ENCODE peak calls at places on chromosome 20, in ten cellular contexts. R is A673, A is PC-3, B is heart right ventricle, U is right lobe of liver, D is MM.1S, J is GM23338, O is stomach, I is left ventricle myocardium inferior, T is IMR-90. Z is an unnamed sample. For H3K4me1, the result is how much of the 10 kb centered on the place peaks cover.

GRCh38 chr20:15039088-15039762 is 701.8 kb upstream of the FLRT3 start:
- DNase-seq in R (no peak), A (peak), B (no peak), U (no peak), D (no peak), J (no peak), O (no peak), I (no peak), T (no peak), Z (peak)

GRCh38 chr20:8534368-8534767 is 402.3 kb downstream of the PLCB1 start:
- DNase-seq in R (no peak), A (no peak), B (no peak), U (no peak), D (no peak), J (peak), O (no peak), I (no peak), T (no peak), Z (no peak)

GRCh38 chr20:59776626-59777320 is 156.7 kb downstream of the SYCP2 start:
- DNase-seq in R (no peak), A (no peak), B (no peak), U (no peak), D (no peak), J (no peak), O (no peak), I (no peak), T (no peak), Z (no peak)

GRCh38 chr20:62147528-62147927 is 4.0 kb downstream of the SS18L1 start:
- DNase-seq in R (no peak), A (no peak), B (no peak), U (no peak), D (no peak), J (no peak), O (no peak), I (no peak), T (no peak), Z (no peak)

GRCh38 chr20:41392871-41393704 is 26.5 kb upstream of the EMILIN3 start:
- DNase-seq in R (no peak), A (no peak), B (peak), U (peak), D (no peak), J (no peak), O (peak), I (peak), T (no peak), Z (no peak)

GRCh38 chr20:13784271-13784892 is 337 bp downstream of the ESF1 start:
- DNase-seq in R (no peak), A (no peak), B (no peak), U (no peak), D (no peak), J (no peak), O (no peak), I (no peak), T (no peak), Z (no peak)

GRCh38 chr20:51354769-51355319 is 187.7 kb downstream of the NFATC2 start:
- DNase-seq in R (peak), A (peak), B (no peak), U (no peak), D (no peak), J (no peak), O (no peak), I (no peak), T (peak), Z (no peak)

GRCh38 chr20:12847862-12848261 is 160.9 kb upstream of the SPTLC3 start:
- DNase-seq in R (peak), A (peak), B (no peak), U (no peak), D (peak), J (peak), O (no peak), I (no peak), T (no peak), Z (no peak)

GRCh38 chr20:50343125-50343489 is 152.5 kb downstream of the CEBPB start:
- DNase-seq in R (no peak), A (no peak), B (no peak), U (no peak), D (no peak), J (no peak), O (no peak), I (no peak), T (no peak), Z (no peak)

GRCh38 chr20:57397004-57397692 is 6.0 kb downstream of the RBM38 start:
- DNase-seq in R (no peak), A (no peak), B (no peak), U (peak), D (peak), J (no peak), O (no peak), I (peak), T (no peak), Z (no peak)

GRCh38 chr20:57396638-57397003 is 5.4 kb downstream of the RBM38 start:
- DNase-seq in R (no peak), A (no peak), B (no peak), U (no peak), D (no peak), J (no peak), O (no peak), I (no peak), T (no peak), Z (no peak)

GRCh38 chr20:57394087-57395082 is 3.2 kb downstream of the RBM38 start:
- DNase-seq in R (no peak), A (no peak), B (no peak), U (peak), D (peak), J (no peak), O (no peak), I (no peak), T (no peak), Z (no peak)

GRCh38 chr20:57396212-57396611 is 5.0 kb downstream of the RBM38 start:
- DNase-seq in R (no peak), A (no peak), B (no peak), U (peak), D (peak), J (no peak), O (no peak), I (peak), T (no peak), Z (no peak)

DNA sequence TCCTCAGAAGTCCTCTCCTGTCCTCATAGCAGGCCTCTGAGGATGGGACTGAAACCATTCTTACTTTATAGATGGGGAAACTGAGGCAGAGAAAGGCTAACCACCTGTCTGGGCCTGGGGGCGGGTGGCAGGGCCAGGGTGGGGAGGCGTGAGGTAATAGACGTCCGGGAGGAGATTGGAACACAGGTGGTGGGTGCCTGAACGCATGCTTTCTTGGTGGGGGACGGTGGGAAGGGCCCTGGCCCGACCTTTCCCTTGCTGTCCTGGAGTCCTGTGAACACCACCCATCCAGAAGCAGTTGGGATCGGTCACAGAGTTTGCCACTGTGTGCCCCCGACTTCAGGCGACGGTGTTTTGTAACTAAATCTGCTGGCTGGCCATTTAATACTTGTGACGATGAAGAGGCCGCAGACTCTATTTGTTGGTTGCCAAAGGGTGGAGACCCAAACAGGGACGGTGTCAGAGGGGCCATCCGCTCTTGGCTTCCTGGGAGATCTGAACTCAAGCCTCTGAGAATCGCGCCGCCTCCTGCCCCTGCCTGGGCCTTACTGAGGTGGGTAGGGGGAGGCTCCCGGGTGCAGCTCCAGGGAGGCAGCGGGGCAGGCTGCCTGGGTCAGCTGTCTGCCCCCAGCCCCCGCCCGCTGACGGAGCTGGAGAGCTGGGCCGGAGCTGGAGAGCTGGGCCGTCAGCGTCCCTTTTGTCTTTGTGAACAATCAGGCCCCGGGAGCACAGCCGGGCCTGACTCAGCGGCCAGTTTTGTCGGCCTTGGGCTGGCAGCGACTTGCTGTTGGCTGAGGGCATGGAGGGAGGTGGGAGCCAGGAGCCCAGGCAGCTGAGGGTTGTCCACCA is 4.1 kb downstream of the RBM38 start:
- DNase-seq in R (no peak), A (no peak), B (peak), U (peak), D (peak), J (no peak), O (peak), I (peak), T (peak), Z (no peak)
- H3K4me1 ChIP-seq in R (under half), A (under half), B (half or more), U (under half), D (half or more), J (under half), O (half or more), I (half or more), T (under half), Z (under half)

GRCh38 chr20:64219730-64220129 is 35.8 kb upstream of the PCMTD2 start:
- DNase-seq in R (no peak), A (no peak), B (no peak), U (no peak), D (no peak), J (peak), O (no peak), I (no peak), T (no peak), Z (no peak)
- H3K27ac ChIP-seq in R (no peak), A (no peak), B (no peak), U (no peak), D (no peak), J (no peak), O (no peak), I (no peak), T (no peak), Z (no peak)

DNA sequence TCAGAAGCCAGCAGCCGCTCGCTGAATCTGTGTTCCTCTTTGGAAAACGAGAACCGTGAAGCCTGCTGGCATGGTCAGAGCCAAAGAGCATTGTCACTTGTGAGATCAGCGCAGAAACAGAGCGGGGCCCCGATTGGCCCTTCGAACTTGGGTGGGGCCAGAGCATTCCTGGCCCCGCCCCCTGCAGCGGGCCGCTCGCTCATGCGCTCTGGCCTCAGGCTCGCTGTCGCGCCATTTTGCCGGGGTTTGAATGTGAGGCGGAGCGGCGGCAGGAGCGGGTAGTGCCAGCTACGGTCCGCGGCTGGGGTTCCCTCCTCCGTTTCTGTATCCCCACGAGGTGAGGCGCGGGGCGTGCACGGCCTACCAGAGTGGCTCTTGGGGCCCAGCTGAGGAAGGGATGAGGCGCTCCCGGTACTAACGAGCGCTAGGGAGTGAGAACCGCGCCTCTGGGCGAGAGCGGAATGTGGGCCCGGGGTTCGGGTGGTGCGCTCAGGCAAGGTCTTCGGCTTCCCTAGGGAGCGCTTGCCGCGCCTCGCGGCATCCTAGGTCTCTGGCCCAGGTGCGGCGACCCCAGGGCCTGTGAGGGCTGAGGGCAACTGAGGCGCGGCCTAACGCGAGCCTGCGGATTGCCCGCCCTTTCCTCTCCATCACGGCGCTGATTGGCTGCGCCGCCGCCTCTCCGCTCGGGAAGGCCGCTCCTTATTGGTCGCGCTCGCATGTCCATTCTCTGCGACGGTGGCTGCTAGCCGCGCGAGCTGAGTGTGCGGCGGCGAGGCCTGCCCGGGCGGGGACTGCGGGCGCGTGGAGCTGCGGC is at the start of gene CSE1L:
- DNase-seq in R (peak), A (peak), B (peak), U (peak), D (peak), J (peak), O (peak), I (peak), T (peak), Z (peak)
- TF ChIP-seq CTCF in R (no peak), A (no peak), B (no peak), U (peak), D (no peak), J (no peak), O (no peak), I (peak), T (no peak), Z (no peak)

DNA sequence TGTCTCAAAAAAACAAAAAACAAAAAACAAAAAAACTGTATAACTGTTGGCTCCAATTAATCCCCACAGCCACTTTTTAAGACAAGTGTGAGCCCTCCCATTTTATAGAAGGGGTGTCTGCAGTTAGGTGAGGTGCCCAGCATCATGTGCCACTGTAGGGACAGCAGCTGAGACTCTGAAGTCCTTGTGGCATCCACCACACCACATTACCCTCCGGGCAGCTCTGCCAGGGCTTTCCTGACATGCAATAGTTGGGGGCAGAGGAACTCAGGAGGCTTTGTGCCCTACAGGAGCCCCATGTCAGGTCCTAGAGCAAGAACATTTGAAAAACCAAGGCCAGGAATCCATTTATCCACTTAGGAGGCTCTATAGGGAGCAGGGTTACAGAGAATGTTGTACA is 17.3 kb downstream of the PKIG start:
- DNase-seq in R (no peak), A (no peak), B (no peak), U (no peak), D (no peak), J (no peak), O (no peak), I (no peak), T (no peak), Z (no peak)
- H3K4me1 ChIP-seq in R (under half), A (under half), B (half or more), U (under half), D (under half), J (under half), O (under half), I (half or more), T (under half), Z (under half)

GRCh38 chr20:18566892-18567738 is at the start of gene SMIM26:
- DNase-seq in R (peak), A (peak), B (peak), U (peak), D (peak), J (peak), O (peak), I (peak), T (peak), Z (peak)
- H3K27ac ChIP-seq in R (peak), A (peak), B (peak), U (peak), D (peak), J (peak), O (peak), I (peak), T (peak), Z (peak)

DNA sequence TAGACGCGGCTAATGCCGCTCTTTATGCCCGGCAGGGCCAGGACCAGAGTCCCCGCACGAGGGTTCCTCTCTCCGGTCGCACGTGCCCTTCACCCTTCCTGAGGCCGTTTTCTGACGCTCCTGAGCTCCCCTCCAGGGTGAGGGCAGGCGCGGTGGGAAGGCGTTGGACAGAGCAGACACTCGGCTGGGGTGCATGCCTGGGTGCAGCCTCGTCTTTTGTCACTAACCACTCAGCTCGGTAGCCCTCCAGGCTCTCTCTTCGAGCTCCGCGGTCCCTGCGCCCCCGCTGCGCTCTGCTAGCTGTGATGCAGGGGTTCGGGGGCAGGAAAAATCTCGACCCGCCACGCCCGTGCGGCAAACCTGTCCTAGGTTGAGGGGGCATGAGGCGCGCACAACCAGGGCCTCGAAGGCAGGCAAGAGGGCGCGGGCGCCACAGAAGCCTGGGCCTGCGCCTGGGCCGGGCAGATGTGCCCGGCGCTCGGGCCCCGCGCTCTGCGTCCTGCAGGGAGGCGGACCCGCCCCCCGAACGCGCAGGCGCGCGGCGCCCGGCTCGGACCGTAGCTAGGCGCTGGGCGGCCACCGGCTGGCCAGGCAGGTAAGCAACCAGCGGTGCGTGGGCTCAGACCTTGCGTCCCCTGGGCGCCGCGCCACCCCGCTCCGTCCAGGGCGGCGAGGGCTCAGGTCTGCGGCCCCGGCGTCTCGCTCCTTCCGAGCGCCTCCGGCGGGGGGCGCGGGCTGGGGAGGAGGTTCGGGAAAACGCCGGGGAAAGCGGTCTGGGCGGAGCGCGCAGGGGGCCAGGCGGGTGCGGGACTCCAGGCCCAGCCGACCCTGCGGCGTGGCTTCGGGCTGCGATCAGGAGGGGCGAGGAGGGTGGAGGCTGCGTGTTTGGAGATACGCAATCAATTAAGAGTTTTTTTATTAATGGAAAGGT is at the start of gene L3MBTL1:
- DNase-seq in R (peak), A (peak), B (peak), U (peak), D (peak), J (peak), O (peak), I (peak), T (peak), Z (peak)
- TF ChIP-seq CTCF in R (peak), A (no peak), B (no peak), U (no peak), D (no peak), J (no peak), O (no peak), I (no peak), T (no peak), Z (no peak)

Z was measured in lung.